ENCODE peak calls at places on chromosomes 7 and 10, in eight cellular contexts. J is CD4-positive, CD25-positive, alpha-beta regulatory T cell; G is PC-9; W is CD4-positive, alpha-beta memory T cell; O is colonic mucosa; R is mammary epithelial cell; T is stomach; L is lung. V is an unnamed sample.

GRCh38 chr7:46854958-46855473 is 726.9 kb downstream of the TNS3 start:
- DNase-seq in J (no peak), G (no peak), W (no peak), O (no peak), R (peak; percentile 12), T (no peak), L (no peak), V (no peak)

GRCh38 chr7:33072471-33072870 is 9.9 kb upstream of the NT5C3A start:
- DNase-seq in J (no peak), G (no peak), W (no peak), O (no peak), R (peak; percentile 35), T (no peak), L (no peak), V (no peak)

GRCh38 chr7:151018421-151019129 is 5.7 kb downstream of the ATG9B start:
- DNase-seq in J (peak; percentile 42), G (no peak), W (peak; percentile 63), O (no peak), R (no peak), T (peak; percentile 43), L (no peak), V (no peak)

GRCh38 chr7:117194445-117194844 is 128.4 kb downstream of the WNT2 start:
- DNase-seq in J (no peak), G (no peak), W (no peak), O (no peak), R (no peak), T (no peak), L (no peak), V (no peak)

GRCh38 chr7:118870187-118870586 is 645.7 kb downstream of the ANKRD7 start:
- DNase-seq in J (no peak), G (no peak), W (no peak), O (no peak), R (peak; percentile 32), T (no peak), L (no peak), V (no peak)

GRCh38 chr7:75878312-75878768 is 494 bp upstream of the RHBDD2 start:
- DNase-seq in J (no peak), G (no peak), W (no peak), O (no peak), R (no peak), T (no peak), L (no peak), V (no peak)

GRCh38 chr10:77554996-77555397 is 82.6 kb downstream of the KCNMA1 start:
- DNase-seq in J (no peak), G (no peak), W (no peak), O (no peak), R (no peak), T (no peak), L (no peak), V (no peak)

GRCh38 chr10:33139191-33139646 is 181.2 kb upstream of the ITGB1 start:
- DNase-seq in J (peak; percentile 78), G (no peak), W (peak; percentile 97), O (no peak), R (no peak), T (no peak), L (no peak), V (no peak)

GRCh38 chr7:78939669-78940068 is 513.8 kb downstream of the MAGI2 start:
- DNase-seq in J (no peak), G (no peak), W (no peak), O (no peak), R (no peak), T (no peak), L (no peak), V (no peak)

GRCh38 chr7:31023877-31024276 is 28.2 kb upstream of the ADCYAP1R1 start:
- DNase-seq in J (no peak), G (no peak), W (peak; percentile 77), O (no peak), R (no peak), T (no peak), L (no peak), V (no peak)

GRCh38 chr10:123424537-123424936 is 241.6 kb upstream of the GPR26 start:
- DNase-seq in J (no peak), G (no peak), W (no peak), O (no peak), R (no peak), T (no peak), L (no peak), V (no peak)

GRCh38 chr7:2420216-2420933 is 17.0 kb downstream of the CHST12 start:
- DNase-seq in J (no peak), G (no peak), W (no peak), O (no peak), R (no peak), T (no peak), L (no peak), V (no peak)

GRCh38 chr10:83076443-83076842 is 1062.9 kb upstream of the GHITM start:
- DNase-seq in J (no peak), G (no peak), W (no peak), O (no peak), R (peak; percentile 26), T (no peak), L (no peak), V (no peak)

GRCh38 chr10:384538-385305 is 249.5 kb downstream of the ZMYND11 start:
- DNase-seq in J (no peak), G (no peak), W (no peak), O (no peak), R (no peak), T (no peak), L (no peak), V (no peak)

GRCh38 chr10:1944487-1944886 is 207.2 kb upstream of the ADARB2 start:
- DNase-seq in J (no peak), G (no peak), W (no peak), O (no peak), R (no peak), T (no peak), L (no peak), V (no peak)

GRCh38 chr10:5565671-5566581 is 41.2 kb downstream of the CALML3 start:
- DNase-seq in J (no peak), G (no peak), W (no peak), O (no peak), R (peak; percentile 100), T (peak; percentile 3), L (no peak), V (no peak)

GRCh38 chr7:44244282-44244681 is 43.5 kb downstream of the YKT6 start:
- DNase-seq in J (no peak), G (no peak), W (no peak), O (no peak), R (no peak), T (no peak), L (no peak), V (no peak)

GRCh38 chr7:12403287-12404181 is at the start of gene VWDE:
- DNase-seq in J (peak; percentile 38), G (peak; percentile 83), W (peak; percentile 53), O (peak; percentile 54), R (peak; percentile 28), T (peak; percentile 44), L (peak; percentile 63), V (no peak)

GRCh38 chr7:116231543-116232401 is 21.4 kb downstream of the TES start:
- DNase-seq in J (no peak), G (no peak), W (no peak), O (no peak), R (no peak), T (no peak), L (no peak), V (no peak)

DNA sequence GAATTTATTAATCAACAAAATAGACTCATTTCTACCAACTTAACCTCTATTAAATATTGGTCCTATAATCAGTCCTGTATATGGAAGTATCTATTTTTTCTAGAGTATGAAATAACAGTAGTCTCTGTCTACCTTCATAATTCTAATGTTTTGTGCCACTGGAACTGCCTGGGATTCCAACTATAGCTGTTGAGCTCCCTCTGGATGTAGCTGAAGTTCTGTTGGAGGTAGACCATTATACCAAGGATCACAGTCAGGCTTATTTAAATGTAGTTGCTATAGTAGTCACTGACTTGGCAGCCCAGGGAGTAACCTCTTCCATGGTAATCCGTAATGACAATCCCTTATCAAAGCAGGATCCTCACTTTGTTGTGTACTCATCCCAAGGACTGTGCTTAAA is 48.5 kb upstream of the PHYHIPL start:
- DNase-seq in J (no peak), G (no peak), W (no peak), O (no peak), R (no peak), T (no peak), L (no peak), V (no peak)
- H3K9me3 ChIP-seq in J (no peaks in the 10 kb centered on the region), G (no peaks in the 10 kb centered on the region), W (no peaks in the 10 kb centered on the region), O (no peaks in the 10 kb centered on the region), R (no peaks in the 10 kb centered on the region), T (no peaks in the 10 kb centered on the region), L (no peaks in the 10 kb centered on the region), V (no peaks in the 10 kb centered on the region)

GRCh38 chr7:84088669-84089278 is 105.8 kb downstream of the SEMA3A start:
- DNase-seq in J (no peak), G (no peak), W (no peak), O (no peak), R (no peak), T (no peak), L (no peak), V (no peak)
- H3K27ac ChIP-seq in J (no peak overlapping the region), G (no peak overlapping the region), W (no peak overlapping the region), O (no peak overlapping the region), R (no peak overlapping the region), T (no peak overlapping the region), L (no peak overlapping the region), V (no peak overlapping the region)

GRCh38 chr10:129865960-129866359 is 98.1 kb downstream of the EBF3 start:
- DNase-seq in J (no peak), G (no peak), W (no peak), O (no peak), R (no peak), T (no peak), L (no peak), V (no peak)
- H3K9me3 ChIP-seq in J (no peaks in the 10 kb centered on the region), G (no peaks in the 10 kb centered on the region), W (no peaks in the 10 kb centered on the region), O (no peaks in the 10 kb centered on the region), R (peaks cover 57% of the 10 kb centered on the region), T (no peaks in the 10 kb centered on the region), L (peaks cover 3% of the 10 kb centered on the region), V (no peaks in the 10 kb centered on the region)

GRCh38 chr7:77770316-77770715 is 27.9 kb downstream of the TMEM60 start:
- DNase-seq in J (no peak), G (no peak), W (no peak), O (no peak), R (no peak), T (no peak), L (no peak), V (no peak)

GRCh38 chr7:77765906-77766800 is 32.1 kb downstream of the TMEM60 start:
- DNase-seq in J (no peak), G (no peak), W (no peak), O (no peak), R (no peak), T (no peak), L (no peak), V (no peak)

GRCh38 chr7:77766801-77767605 is 31.2 kb downstream of the TMEM60 start:
- DNase-seq in J (no peak), G (no peak), W (no peak), O (no peak), R (no peak), T (no peak), L (no peak), V (no peak)

DNA sequence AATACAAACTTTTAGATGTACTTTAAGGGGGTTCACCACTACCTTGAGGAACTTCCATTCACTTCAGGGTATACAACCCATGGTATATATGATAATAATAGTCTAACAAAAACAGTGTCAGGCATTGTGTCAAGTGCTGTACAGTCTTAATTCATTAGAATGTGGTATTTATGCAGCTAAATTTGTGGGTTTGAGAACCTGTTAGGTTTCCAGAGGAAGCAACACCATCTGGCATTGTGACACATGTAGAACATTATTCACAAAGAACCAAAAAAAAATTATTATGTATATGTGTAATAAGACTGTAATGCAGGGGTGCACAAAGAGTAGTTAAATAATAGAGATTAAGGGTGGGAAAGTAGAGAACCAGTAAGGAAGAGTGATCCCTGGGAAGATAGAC is 26.3 kb downstream of the TMEM60 start:
- DNase-seq in J (no peak), G (no peak), W (no peak), O (no peak), R (no peak), T (no peak), L (no peak), V (no peak)
- H3K27ac ChIP-seq in J (no peak overlapping the region), G (no peak overlapping the region), W (no peak overlapping the region), O (no peak overlapping the region), R (no peak overlapping the region), T (no peak overlapping the region), L (no peak overlapping the region), V (no peak overlapping the region)